ENCODE peak calls at places on chromosomes 6 and 20, in seven cellular contexts. B, H, F, A, W, L and S are unnamed samples.
A peak's percentile ranks its signal among the peaks of the same experiment; 100 is the strongest.

GRCh38 chr6:137155830-137156229 is 17.6 kb downstream of the IL22RA2 start:
- DNase-seq in B (peak; percentile 44), H (no peak), F (no peak), A (no peak), W (no peak), L (no peak), S (no peak)

GRCh38 chr6:22113046-22113766 is 183.6 kb downstream of the PRL start:
- DNase-seq in B (peak; percentile 98), H (no peak), F (no peak), A (no peak), W (no peak), L (peak; percentile 35), S (no peak)

GRCh38 chr6:44000164-44000842 is 126.9 kb downstream of the MRPL14 start:
- DNase-seq in B (no peak), H (peak; percentile 92), F (no peak), A (peak; percentile 44), W (no peak), L (peak; percentile 83), S (peak; percentile 51)

GRCh38 chr20:47662483-47663353 is 122.6 kb downstream of the SULF2 start:
- DNase-seq in B (no peak), H (no peak), F (no peak), A (no peak), W (no peak), L (no peak), S (no peak)

GRCh38 chr6:3310051-3310448 is 51.3 kb downstream of the PSMG4 start:
- DNase-seq in B (no peak), H (no peak), F (no peak), A (no peak), W (no peak), L (no peak), S (peak; percentile 51)

GRCh38 chr6:134706153-134706552 is 243.7 kb downstream of the ALDH8A1 start:
- DNase-seq in B (no peak), H (no peak), F (no peak), A (no peak), W (no peak), L (no peak), S (no peak)

GRCh38 chr20:63711085-63711645 is 3.3 kb downstream of the ZGPAT start:
- DNase-seq in B (no peak), H (no peak), F (no peak), A (no peak), W (no peak), L (no peak), S (peak; percentile 49)

GRCh38 chr20:13426870-13427269 is 205.8 kb downstream of the ISM1 start:
- DNase-seq in B (no peak), H (no peak), F (no peak), A (no peak), W (no peak), L (no peak), S (no peak)

GRCh38 chr6:161917645-161918044 is 643.8 kb upstream of the AGPAT4 start:
- DNase-seq in B (peak; percentile 54), H (no peak), F (no peak), A (no peak), W (no peak), L (no peak), S (no peak)

GRCh38 chr20:15760217-15760567 is 813.1 kb downstream of the KIF16B start:
- DNase-seq in B (no peak), H (no peak), F (no peak), A (no peak), W (peak; percentile 17), L (no peak), S (no peak)
- H3K9me3 ChIP-seq in B (no peaks in the 10 kb centered on the region), H (no peaks in the 10 kb centered on the region), F (no peaks in the 10 kb centered on the region), A (no peaks in the 10 kb centered on the region), W (no peaks in the 10 kb centered on the region), L (no peaks in the 10 kb centered on the region), S (peaks cover 3% of the 10 kb centered on the region)

GRCh38 chr20:29301624-29302259 is 1955.7 kb upstream of the DEFB115 start:
- DNase-seq in B (no peak), H (peak; percentile 62), F (no peak), A (peak; percentile 55), W (no peak), L (no peak), S (no peak)
- H3K9me3 ChIP-seq in B (peaks cover 11% of the 10 kb centered on the region), H (no peaks in the 10 kb centered on the region), F (peaks cover 13% of the 10 kb centered on the region), A (no peaks in the 10 kb centered on the region), W (no peaks in the 10 kb centered on the region), L (peaks cover 66% of the 10 kb centered on the region), S (peaks cover 1% of the 10 kb centered on the region)

GRCh38 chr6:24668997-24669361 is 2.1 kb downstream of the ACOT13 start:
- DNase-seq in B (no peak), H (no peak), F (no peak), A (no peak), W (no peak), L (no peak), S (no peak)
- H3K9me3 ChIP-seq in B (peaks cover 20% of the 10 kb centered on the region), H (no peaks in the 10 kb centered on the region), F (peaks cover 20% of the 10 kb centered on the region), A (no peaks in the 10 kb centered on the region), W (no peaks in the 10 kb centered on the region), L (peaks cover 27% of the 10 kb centered on the region), S (no peaks in the 10 kb centered on the region)

GRCh38 chr6:167760979-167761793 is 65.5 kb upstream of the AFDN start:
- DNase-seq in B (no peak), H (peak; percentile 73), F (peak; percentile 60), A (no peak), W (no peak), L (peak; percentile 46), S (peak; percentile 72)

GRCh38 chr6:167763056-167763944 is 63.4 kb upstream of the AFDN start:
- DNase-seq in B (no peak), H (peak; percentile 29), F (no peak), A (no peak), W (no peak), L (no peak), S (no peak)

GRCh38 chr6:167764215-167764614 is 62.5 kb upstream of the AFDN start:
- DNase-seq in B (no peak), H (no peak), F (no peak), A (no peak), W (no peak), L (no peak), S (no peak)

GRCh38 chr6:167761794-167762258 is 64.9 kb upstream of the AFDN start:
- DNase-seq in B (no peak), H (no peak), F (no peak), A (no peak), W (no peak), L (no peak), S (no peak)

DNA sequence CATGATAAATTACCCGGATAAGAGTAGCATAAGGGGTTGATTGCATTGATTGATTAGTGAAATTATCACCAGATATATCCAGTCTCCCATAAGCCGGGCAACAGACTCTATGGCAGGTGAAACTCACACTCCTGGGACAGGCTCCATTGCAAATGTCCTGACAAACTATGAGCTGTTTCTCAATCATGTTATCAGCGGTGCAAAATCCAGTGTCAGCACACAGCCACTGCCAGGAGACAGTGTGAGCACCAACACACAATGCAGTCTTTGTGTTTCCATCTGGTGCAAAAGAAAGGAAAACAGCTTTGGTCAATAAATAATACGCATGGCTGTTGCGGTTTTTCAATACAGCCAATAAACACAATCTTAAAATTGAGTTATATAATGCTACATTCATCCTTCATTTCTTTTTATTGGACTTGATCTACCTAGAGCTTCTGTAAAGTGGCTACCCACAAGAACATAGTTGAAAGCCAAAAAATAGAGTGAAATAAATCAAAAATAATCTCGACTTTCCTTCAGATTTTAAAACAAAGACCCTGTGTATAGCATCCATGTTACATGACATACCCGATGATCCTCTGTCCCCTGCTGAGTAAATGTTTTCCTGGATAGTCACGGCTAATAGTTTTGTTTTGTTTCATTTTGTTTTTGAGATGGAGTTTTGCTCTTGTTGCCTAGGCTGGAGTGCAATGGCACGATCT is 64.3 kb upstream of the AFDN start:
- DNase-seq in B (peak; percentile 22), H (no peak), F (no peak), A (no peak), W (no peak), L (no peak), S (no peak)
- H3K9me3 ChIP-seq in B (no peaks in the 10 kb centered on the region), H (no peaks in the 10 kb centered on the region), F (no peaks in the 10 kb centered on the region), A (no peaks in the 10 kb centered on the region), W (no peaks in the 10 kb centered on the region), L (no peaks in the 10 kb centered on the region), S (no peaks in the 10 kb centered on the region)